ENCODE peak calls at places on chromosomes 11 and 22, in five cellular contexts. X is GM12864, P is fibroblast of lung, M is HT1080, U is HT-29. O is an unnamed sample.
A peak's percentile ranks its signal among the peaks of the same experiment; 100 is the strongest.

GRCh38 chr11:76669901-76670474 is 559 bp downstream of the LRRC32 start:
- DNase-seq in M (no peak), X (no peak), P (peak; percentile 89), U (no peak), O (no peak)

GRCh38 chr11:75789521-75789920 is 20.9 kb downstream of the DGAT2 start:
- DNase-seq in P (no peak), U (no peak), M (no peak), X (no peak), O (no peak)

GRCh38 chr22:42108848-42109247 is 18.3 kb upstream of the NDUFA6 start:
- DNase-seq in X (no peak), U (no peak), P (no peak), M (no peak), O (no peak)

GRCh38 chr22:25067851-25068421 is 115.4 kb downstream of the KIAA1671 start:
- DNase-seq in P (no peak), U (no peak), X (no peak), M (no peak), O (peak; percentile 73)

GRCh38 chr11:50169634-50170033 is 137.0 kb downstream of the OR4C45 start:
- DNase-seq in U (no peak), M (no peak), P (no peak), X (no peak), O (no peak)

GRCh38 chr11:6523253-6523652 is 26.2 kb downstream of the DNHD1 start:
- DNase-seq in M (peak; percentile 83), U (peak; percentile 73), P (peak; percentile 78), X (no peak), O (no peak)

GRCh38 chr22:46672731-46673130 is 52.5 kb downstream of the GRAMD4 start:
- DNase-seq in P (no peak), M (no peak), U (no peak), X (no peak), O (no peak)

GRCh38 chr11:96012086-96012824 is 88.3 kb upstream of the MTMR2 start:
- DNase-seq in U (peak; percentile 98), P (peak; percentile 85), X (peak; percentile 41), M (peak; percentile 73), O (peak; percentile 24)

GRCh38 chr11:12126352-12127019 is 16.1 kb downstream of the MICAL2 start:
- DNase-seq in U (no peak), X (no peak), P (peak; percentile 92), M (peak; percentile 95), O (no peak)

GRCh38 chr11:44626645-44627044 is 61.2 kb downstream of the CD82 start:
- DNase-seq in P (no peak), U (no peak), M (no peak), X (no peak), O (no peak)

GRCh38 chr11:85947431-85948272 is 92.5 kb downstream of the CCDC83 start:
- DNase-seq in U (peak; percentile 35), P (peak; percentile 80), M (peak; percentile 74), X (no peak), O (no peak)

GRCh38 chr11:62400760-62401159 is 18.1 kb upstream of the SCGB1A1 start:
- DNase-seq in U (no peak), P (peak; percentile 91), X (no peak), M (no peak), O (no peak)

GRCh38 chr11:44556735-44557409 is 8.6 kb upstream of the CD82 start:
- DNase-seq in P (peak; percentile 31), U (peak; percentile 82), M (peak; percentile 50), X (no peak), O (peak; percentile 59)

GRCh38 chr11:134576286-134576685 is 164.2 kb upstream of the B3GAT1 start:
- DNase-seq in P (no peak), U (no peak), X (no peak), M (no peak), O (no peak)

GRCh38 chr22:22702159-22702873 is 57.9 kb downstream of the GGTLC2 start:
- DNase-seq in M (no peak), U (peak; percentile 35), P (no peak), X (no peak), O (no peak)

O was measured in activated T-helper 1 cell treated with anti-CD3 and anti-CD28 coated beads, Interleukin-2, amount 50 U/mL, for 16 hours.